ENCODE peak calls at places on chromosomes 5 and 9, in six cellular contexts. One of them, this sample, is unnamed.
A peak's percentile ranks its signal among the peaks of the same experiment; 100 is the strongest.

GRCh38 chr9:18105996-18106595 is 367.9 kb upstream of the ADAMTSL1 start:
- DNase-seq in HT1080: no peak
- DNase-seq in HS-5: no peak
- DNase-seq in activated CD4-positive, alpha-beta T cell treated with anti-CD3 and anti-CD28 coated beads for 24 hours: no peak
- DNase-seq in EH: no peak
- DNase-seq in caudate nucleus: no peak
- DNase-seq in this sample: no peak

GRCh38 chr5:143359869-143360268 is 43.6 kb downstream of the NR3C1 start:
- DNase-seq in HS-5: no peak
- DNase-seq in HT1080: no peak
- DNase-seq in activated CD4-positive, alpha-beta T cell treated with anti-CD3 and anti-CD28 coated beads for 24 hours: no peak
- DNase-seq in EH: no peak
- DNase-seq in caudate nucleus: no peak
- DNase-seq in this sample: no peak

GRCh38 chr5:74401566-74402320 is 238.8 kb downstream of the ENC1 start:
- DNase-seq in activated CD4-positive, alpha-beta T cell treated with anti-CD3 and anti-CD28 coated beads for 24 hours: no peak
- DNase-seq in caudate nucleus: no peak
- DNase-seq in HT1080: peak; percentile 43
- DNase-seq in HS-5: no peak
- DNase-seq in EH: no peak
- DNase-seq in this sample: peak; percentile 74

GRCh38 chr5:10875201-10875768 is 114.3 kb upstream of the DAP start:
- DNase-seq in HS-5: peak; percentile 70
- DNase-seq in EH: no peak
- DNase-seq in caudate nucleus: no peak
- DNase-seq in HT1080: peak; percentile 94
- DNase-seq in activated CD4-positive, alpha-beta T cell treated with anti-CD3 and anti-CD28 coated beads for 24 hours: no peak
- DNase-seq in this sample: peak; percentile 18

GRCh38 chr9:35529156-35529823 is 39.4 kb downstream of the RUSC2 start:
- DNase-seq in HT1080: no peak
- DNase-seq in EH: peak; percentile 46
- DNase-seq in HS-5: no peak
- DNase-seq in caudate nucleus: no peak
- DNase-seq in activated CD4-positive, alpha-beta T cell treated with anti-CD3 and anti-CD28 coated beads for 24 hours: no peak
- DNase-seq in this sample: no peak

GRCh38 chr5:135934939-135935338 is 19.8 kb downstream of the LECT2 start:
- DNase-seq in HS-5: no peak
- DNase-seq in EH: peak; percentile 37
- DNase-seq in activated CD4-positive, alpha-beta T cell treated with anti-CD3 and anti-CD28 coated beads for 24 hours: no peak
- DNase-seq in HT1080: no peak
- DNase-seq in caudate nucleus: no peak
- DNase-seq in this sample: peak; percentile 26

GRCh38 chr5:136396886-136397285 is 31.5 kb upstream of the TRPC7 start:
- DNase-seq in caudate nucleus: no peak
- DNase-seq in EH: no peak
- DNase-seq in HT1080: no peak
- DNase-seq in activated CD4-positive, alpha-beta T cell treated with anti-CD3 and anti-CD28 coated beads for 24 hours: no peak
- DNase-seq in HS-5: no peak
- DNase-seq in this sample: no peak

GRCh38 chr5:79070002-79070567 is 518 bp downstream of the BHMT2 start:
- DNase-seq in HT1080: no peak
- DNase-seq in activated CD4-positive, alpha-beta T cell treated with anti-CD3 and anti-CD28 coated beads for 24 hours: no peak
- DNase-seq in caudate nucleus: no peak
- DNase-seq in HS-5: no peak
- DNase-seq in EH: peak; percentile 54
- DNase-seq in this sample: peak; percentile 27

GRCh38 chr5:150152636-150153462 is 2.8 kb downstream of the PDGFRB start:
- DNase-seq in EH: peak; percentile 70
- DNase-seq in caudate nucleus: no peak
- DNase-seq in activated CD4-positive, alpha-beta T cell treated with anti-CD3 and anti-CD28 coated beads for 24 hours: no peak
- DNase-seq in HT1080: no peak
- DNase-seq in HS-5: no peak
- DNase-seq in this sample: no peak

GRCh38 chr5:156481741-156482140 is 154.8 kb downstream of the SGCD start:
- DNase-seq in EH: no peak
- DNase-seq in HT1080: no peak
- DNase-seq in activated CD4-positive, alpha-beta T cell treated with anti-CD3 and anti-CD28 coated beads for 24 hours: no peak
- DNase-seq in caudate nucleus: no peak
- DNase-seq in HS-5: no peak
- DNase-seq in this sample: peak; percentile 41

GRCh38 chr9:79616971-79617370 is 45.2 kb downstream of the TLE4 start:
- DNase-seq in caudate nucleus: no peak
- DNase-seq in EH: no peak
- DNase-seq in HT1080: no peak
- DNase-seq in HS-5: no peak
- DNase-seq in activated CD4-positive, alpha-beta T cell treated with anti-CD3 and anti-CD28 coated beads for 24 hours: no peak
- DNase-seq in this sample: no peak

GRCh38 chr9:34976992-34977391 is 12.6 kb upstream of the DNAJB5 start:
- DNase-seq in EH: no peak
- DNase-seq in caudate nucleus: no peak
- DNase-seq in HT1080: no peak
- DNase-seq in HS-5: no peak
- DNase-seq in activated CD4-positive, alpha-beta T cell treated with anti-CD3 and anti-CD28 coated beads for 24 hours: no peak
- DNase-seq in this sample: no peak

GRCh38 chr9:19946446-19947109 is 157.7 kb upstream of the SLC24A2 start:
- DNase-seq in caudate nucleus: no peak
- DNase-seq in EH: peak; percentile 27
- DNase-seq in HS-5: no peak
- DNase-seq in HT1080: peak; percentile 54
- DNase-seq in activated CD4-positive, alpha-beta T cell treated with anti-CD3 and anti-CD28 coated beads for 24 hours: no peak
- DNase-seq in this sample: peak; percentile 18

GRCh38 chr9:129174724-129175514 is 3.1 kb downstream of the IER5L start:
- DNase-seq in HS-5: peak; percentile 60
- DNase-seq in HT1080: peak; percentile 77
- DNase-seq in caudate nucleus: peak; percentile 65
- DNase-seq in EH: peak; percentile 95
- DNase-seq in activated CD4-positive, alpha-beta T cell treated with anti-CD3 and anti-CD28 coated beads for 24 hours: no peak
- DNase-seq in this sample: peak; percentile 87

GRCh38 chr5:53087596-53087995 is 22.0 kb downstream of the MOCS2 start:
- DNase-seq in HS-5: no peak
- DNase-seq in EH: no peak
- DNase-seq in HT1080: peak; percentile 8
- DNase-seq in activated CD4-positive, alpha-beta T cell treated with anti-CD3 and anti-CD28 coated beads for 24 hours: no peak
- DNase-seq in caudate nucleus: peak; percentile 13
- DNase-seq in this sample: no peak

GRCh38 chr9:106956971-106957370 is 94.0 kb downstream of the ZNF462 start:
- DNase-seq in HT1080: peak; percentile 44
- DNase-seq in HS-5: no peak
- DNase-seq in caudate nucleus: no peak
- DNase-seq in activated CD4-positive, alpha-beta T cell treated with anti-CD3 and anti-CD28 coated beads for 24 hours: no peak
- DNase-seq in EH: peak; percentile 72
- DNase-seq in this sample: peak; percentile 88

GRCh38 chr5:53479656-53480473 is 564 bp upstream of the FST start:
- DNase-seq in EH: peak; percentile 58
- DNase-seq in HT1080: peak; percentile 59
- DNase-seq in caudate nucleus: no peak
- DNase-seq in HS-5: no peak
- DNase-seq in activated CD4-positive, alpha-beta T cell treated with anti-CD3 and anti-CD28 coated beads for 24 hours: no peak
- DNase-seq in this sample: peak; percentile 31

GRCh38 chr5:151248651-151249050 is 4.3 kb upstream of the GM2A start:
- DNase-seq in HT1080: no peak
- DNase-seq in activated CD4-positive, alpha-beta T cell treated with anti-CD3 and anti-CD28 coated beads for 24 hours: no peak
- DNase-seq in caudate nucleus: no peak
- DNase-seq in HS-5: no peak
- DNase-seq in EH: no peak
- DNase-seq in this sample: no peak

GRCh38 chr5:54002183-54002770 is 308.1 kb downstream of the ARL15 start:
- DNase-seq in activated CD4-positive, alpha-beta T cell treated with anti-CD3 and anti-CD28 coated beads for 24 hours: no peak
- DNase-seq in caudate nucleus: no peak
- DNase-seq in HS-5: no peak
- DNase-seq in HT1080: no peak
- DNase-seq in EH: no peak
- DNase-seq in this sample: no peak

GRCh38 chr9:75447281-75447680 is 359.0 kb downstream of the OSTF1 start:
- DNase-seq in HT1080: no peak
- DNase-seq in caudate nucleus: no peak
- DNase-seq in activated CD4-positive, alpha-beta T cell treated with anti-CD3 and anti-CD28 coated beads for 24 hours: no peak
- DNase-seq in HS-5: no peak
- DNase-seq in EH: no peak
- DNase-seq in this sample: no peak

GRCh38 chr5:25944786-25945185 is 1093.6 kb downstream of the CDH9 start:
- DNase-seq in caudate nucleus: no peak
- DNase-seq in HS-5: no peak
- DNase-seq in HT1080: no peak
- DNase-seq in EH: no peak
- DNase-seq in activated CD4-positive, alpha-beta T cell treated with anti-CD3 and anti-CD28 coated beads for 24 hours: no peak
- DNase-seq in this sample: no peak

GRCh38 chr9:34578241-34579096 is 11.1 kb downstream of the CNTFR start:
- DNase-seq in caudate nucleus: no peak
- DNase-seq in HT1080: no peak
- DNase-seq in EH: peak; percentile 58
- DNase-seq in activated CD4-positive, alpha-beta T cell treated with anti-CD3 and anti-CD28 coated beads for 24 hours: no peak
- DNase-seq in HS-5: no peak
- DNase-seq in this sample: peak; percentile 55

GRCh38 chr9:108634164-108634563 is 221.6 kb downstream of the ACTL7B start:
- DNase-seq in EH: peak; percentile 80
- DNase-seq in HT1080: peak; percentile 47
- DNase-seq in activated CD4-positive, alpha-beta T cell treated with anti-CD3 and anti-CD28 coated beads for 24 hours: no peak
- DNase-seq in caudate nucleus: no peak
- DNase-seq in HS-5: no peak
- DNase-seq in this sample: no peak

GRCh38 chr5:150778103-150778516 is 447 bp upstream of the SMIM3 start:
- DNase-seq in activated CD4-positive, alpha-beta T cell treated with anti-CD3 and anti-CD28 coated beads for 24 hours: no peak
- DNase-seq in HT1080: peak; percentile 25
- DNase-seq in EH: no peak
- DNase-seq in HS-5: no peak
- DNase-seq in caudate nucleus: no peak
- DNase-seq in this sample: peak; percentile 76

GRCh38 chr5:149421834-149422233 is 42.7 kb upstream of the IL17B start:
- DNase-seq in activated CD4-positive, alpha-beta T cell treated with anti-CD3 and anti-CD28 coated beads for 24 hours: no peak
- DNase-seq in HS-5: no peak
- DNase-seq in HT1080: no peak
- DNase-seq in EH: peak; percentile 62
- DNase-seq in caudate nucleus: no peak
- DNase-seq in this sample: no peak

GRCh38 chr9:36976371-36977030 is 57.6 kb downstream of the PAX5 start:
- DNase-seq in HS-5: no peak
- DNase-seq in EH: peak; percentile 34
- DNase-seq in caudate nucleus: no peak
- DNase-seq in activated CD4-positive, alpha-beta T cell treated with anti-CD3 and anti-CD28 coated beads for 24 hours: no peak
- DNase-seq in HT1080: peak; percentile 53
- DNase-seq in this sample: no peak

This sample was measured in astrocyte.